ENCODE peak calls at places on chromosomes 6 and 20, in eight cellular contexts. T is endothelial cell of umbilical vein, N is GM23248, G is kidney, F is HCT116, V is PC-3, B is IMR-90, J is neuronal stem cell. S is an unnamed sample.

GRCh38 chr6:125858427-125859320 is 67.9 kb downstream of the NCOA7 start:
- DNase-seq in G (no peak), B (peak), T (peak), J (peak), V (peak), N (peak), F (peak), S (peak)

GRCh38 chr6:154791561-154792317 is 58.5 kb downstream of the SCAF8 start:
- DNase-seq in N (peak), F (no peak), G (no peak), J (no peak), V (peak), B (peak), T (peak), S (no peak)

GRCh38 chr20:30815577-30816181 is 441.8 kb upstream of the DEFB115 start:
- DNase-seq in F (no peak), T (no peak), N (no peak), B (no peak), J (no peak), V (no peak), G (peak), S (no peak)

GRCh38 chr6:21149460-21149859 is 444.1 kb upstream of the SOX4 start:
- DNase-seq in F (no peak), T (no peak), N (peak), J (no peak), B (peak), V (peak), G (no peak), S (peak)

GRCh38 chr20:24957326-24957996 is 8.4 kb downstream of the CST7 start:
- DNase-seq in V (no peak), B (no peak), F (no peak), G (no peak), T (no peak), N (no peak), J (no peak), S (no peak)

GRCh38 chr6:167576050-167576741 is 250.5 kb upstream of the AFDN start:
- DNase-seq in J (no peak), F (no peak), T (no peak), G (no peak), N (no peak), B (no peak), V (no peak), S (no peak)

GRCh38 chr6:109117346-109118035 is 22.2 kb downstream of the CEP57L1 start:
- DNase-seq in F (no peak), G (no peak), V (no peak), N (no peak), T (no peak), B (no peak), J (no peak), S (no peak)

GRCh38 chr20:63696311-63696627 is 183 bp upstream of the TNFRSF6B start:
- DNase-seq in N (peak), T (no peak), G (no peak), B (no peak), V (peak), J (no peak), F (peak), S (peak)

GRCh38 chr6:149225370-149225769 is 92.1 kb upstream of the TAB2 start:
- DNase-seq in J (no peak), G (no peak), N (no peak), V (no peak), F (no peak), B (no peak), T (no peak), S (no peak)

GRCh38 chr20:16111853-16112412 is 461.3 kb downstream of the KIF16B start:
- DNase-seq in V (no peak), N (no peak), J (no peak), G (no peak), B (no peak), F (no peak), T (no peak), S (no peak)

GRCh38 chr6:23081701-23082100 is 512.3 kb downstream of the HDGFL1 start:
- DNase-seq in V (no peak), G (no peak), J (no peak), B (no peak), F (no peak), N (peak), T (no peak), S (no peak)

GRCh38 chr20:25490656-25491445 is 83.4 kb downstream of the GINS1 start:
- DNase-seq in F (no peak), B (no peak), N (no peak), J (no peak), G (peak), V (no peak), T (no peak), S (no peak)

GRCh38 chr6:148195511-148195910 is 147.1 kb upstream of the SASH1 start:
- DNase-seq in B (no peak), G (no peak), T (no peak), F (no peak), J (no peak), V (no peak), N (no peak), S (no peak)

GRCh38 chr6:118562959-118563358 is 14.9 kb downstream of the PLN start:
- DNase-seq in G (no peak), N (peak), T (no peak), V (no peak), J (no peak), B (peak), F (no peak), S (peak)

GRCh38 chr6:82298012-82298411 is 50.5 kb upstream of the IBTK start:
- DNase-seq in T (no peak), J (no peak), V (peak), F (peak), N (peak), G (no peak), B (peak), S (peak)
- H3K9ac ChIP-seq in T (no peak), J (no peak), V (no peak), F (no peak), N (no peak), G (no peak), B (no peak), S (no peak)

DNA sequence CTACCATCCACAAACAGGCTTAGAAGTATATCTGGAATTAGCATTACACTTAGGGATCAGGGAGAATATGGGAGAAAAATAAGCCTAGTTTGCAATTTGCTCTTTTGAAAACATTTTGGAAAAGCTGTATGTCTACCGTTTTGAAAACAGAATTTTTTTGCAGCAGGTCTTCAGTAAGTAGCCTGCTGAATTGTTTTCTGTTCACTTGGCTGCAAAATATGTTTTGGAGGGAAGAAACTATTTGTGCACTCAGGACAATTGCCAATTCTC is 39.6 kb downstream of the ILRUN start:
- DNase-seq in J (no peak), F (no peak), N (peak), V (no peak), B (no peak), T (no peak), G (no peak), S (peak)
- H3K9ac ChIP-seq in J (no peak), F (peak), N (peak), V (peak), B (peak), T (peak), G (peak), S (peak)

GRCh38 chr6:134637847-134638438 is 312.0 kb downstream of the ALDH8A1 start:
- DNase-seq in J (no peak), B (no peak), T (no peak), V (no peak), N (no peak), G (no peak), F (no peak), S (no peak)

GRCh38 chr6:134642217-134642616 is 307.7 kb downstream of the ALDH8A1 start:
- DNase-seq in J (no peak), B (peak), G (no peak), T (no peak), V (no peak), F (no peak), N (no peak), S (no peak)

GRCh38 chr6:134640229-134640628 is 309.7 kb downstream of the ALDH8A1 start:
- DNase-seq in G (no peak), J (no peak), T (no peak), B (no peak), N (peak), V (no peak), F (no peak), S (no peak)

GRCh38 chr6:134642819-134643218 is 307.1 kb downstream of the ALDH8A1 start:
- DNase-seq in F (no peak), N (no peak), B (no peak), V (no peak), J (no peak), G (no peak), T (no peak), S (no peak)

GRCh38 chr6:134640975-134641429 is 308.9 kb downstream of the ALDH8A1 start:
- DNase-seq in B (peak), V (peak), N (peak), G (no peak), T (peak), F (peak), J (peak), S (peak)
- H3K9ac ChIP-seq in B (no peak), V (no peak), N (no peak), G (no peak), T (no peak), F (no peak), J (no peak), S (no peak)

GRCh38 chr20:51540585-51540984 is 1.9 kb downstream of the NFATC2 start:
- DNase-seq in T (no peak), N (no peak), B (no peak), G (no peak), F (no peak), V (no peak), J (no peak), S (no peak)

GRCh38 chr20:51542033-51542893 is at the start of gene NFATC2:
- DNase-seq in N (no peak), T (peak), F (no peak), B (no peak), J (no peak), G (peak), V (peak), S (no peak)

GRCh38 chr20:51545515-51545914 is 3.0 kb upstream of the NFATC2 start:
- DNase-seq in N (no peak), J (no peak), F (no peak), V (no peak), B (no peak), G (no peak), T (no peak), S (no peak)

GRCh38 chr20:51541189-51542032 is 1.1 kb downstream of the NFATC2 start:
- DNase-seq in F (no peak), V (no peak), J (no peak), T (peak), B (peak), G (peak), N (peak), S (peak)

GRCh38 chr20:51542894-51543788 is 622 bp upstream of the NFATC2 start:
- DNase-seq in F (no peak), B (no peak), N (no peak), T (no peak), J (no peak), V (no peak), G (peak), S (no peak)
- H3K9ac ChIP-seq in F (peak), B (no peak), N (no peak), T (peak), J (peak), V (peak), G (peak), S (peak)

GRCh38 chr6:135180458-135181332 is at the start of gene MYB:
- DNase-seq in V (peak), N (peak), G (peak), F (no peak), J (peak), T (peak), B (peak), S (peak)
- H3K9ac ChIP-seq in V (peak), N (peak), G (no peak), F (peak), J (peak), T (peak), B (peak), S (peak)

GRCh38 chr6:75206338-75207210 is 721 bp upstream of the COL12A1 start:
- DNase-seq in V (no peak), N (peak), B (no peak), J (peak), F (no peak), T (peak), G (peak), S (peak)

GRCh38 chr6:75207211-75207984 is 1.5 kb upstream of the COL12A1 start:
- DNase-seq in F (no peak), T (peak), J (peak), G (peak), N (peak), V (no peak), B (peak), S (peak)

GRCh38 chr6:75209432-75209723 is 3.5 kb upstream of the COL12A1 start:
- DNase-seq in J (no peak), T (no peak), G (no peak), F (no peak), B (no peak), N (no peak), V (no peak), S (no peak)

GRCh38 chr6:75210885-75211739 is 5.3 kb upstream of the COL12A1 start:
- DNase-seq in B (peak), J (peak), N (peak), V (peak), T (peak), F (no peak), G (no peak), S (peak)

GRCh38 chr6:75208564-75209431 is 2.9 kb upstream of the COL12A1 start:
- DNase-seq in J (peak), T (peak), V (peak), G (peak), B (peak), N (peak), F (peak), S (peak)
- H3K9ac ChIP-seq in J (no peak), T (no peak), V (no peak), G (no peak), B (peak), N (peak), F (no peak), S (peak)

GRCh38 chr6:127212376-127212775 is 54.3 kb upstream of the RNF146 start:
- DNase-seq in F (no peak), G (no peak), V (no peak), B (no peak), J (no peak), N (no peak), T (no peak), S (no peak)
- H3K9ac ChIP-seq in F (no peak), G (no peak), V (no peak), B (no peak), J (no peak), N (no peak), T (no peak), S (no peak)

GRCh38 chr20:35172434-35172806 is 548 bp downstream of the PROCR start:
- DNase-seq in J (no peak), B (no peak), G (no peak), N (peak), F (no peak), T (no peak), V (no peak), S (no peak)
- H3K9ac ChIP-seq in J (no peak), B (peak), G (peak), N (peak), F (peak), T (peak), V (peak), S (peak)

GRCh38 chr20:58651823-58652605 is 931 bp downstream of the STX16 start:
- DNase-seq in V (peak), J (peak), G (peak), B (peak), N (peak), F (no peak), T (peak), S (peak)

GRCh38 chr20:58649288-58650180 is 1.5 kb upstream of the STX16 start:
- DNase-seq in G (peak), F (no peak), V (no peak), T (no peak), B (no peak), J (peak), N (no peak), S (no peak)

GRCh38 chr20:58651548-58651822 is 402 bp downstream of the STX16 start:
- DNase-seq in B (peak), V (no peak), F (no peak), J (peak), N (no peak), G (no peak), T (peak), S (no peak)

GRCh38 chr20:58650776-58651547 is at the start of gene STX16:
- DNase-seq in G (peak), F (peak), N (peak), J (peak), B (peak), T (peak), V (peak), S (peak)

GRCh38 chr20:58650181-58650775 is 805 bp upstream of the STX16 start:
- DNase-seq in B (no peak), J (peak), G (no peak), V (no peak), N (peak), T (no peak), F (no peak), S (no peak)
- H3K9ac ChIP-seq in B (peak), J (peak), G (peak), V (peak), N (peak), T (peak), F (peak), S (peak)

GRCh38 chr20:32451682-32452461 is 93.7 kb downstream of the ASXL1 start:
- DNase-seq in B (no peak), F (no peak), N (no peak), V (no peak), J (no peak), G (peak), T (no peak), S (no peak)

GRCh38 chr20:32452776-32453466 is 94.8 kb downstream of the ASXL1 start:
- DNase-seq in T (no peak), F (no peak), N (no peak), J (no peak), V (no peak), B (no peak), G (peak), S (no peak)

GRCh38 chr20:32455171-32455900 is 97.2 kb downstream of the ASXL1 start:
- DNase-seq in B (no peak), G (peak), F (no peak), T (no peak), J (no peak), V (no peak), N (no peak), S (no peak)

GRCh38 chr20:32454164-32455145 is 96.3 kb downstream of the ASXL1 start:
- DNase-seq in J (no peak), V (no peak), T (no peak), G (peak), B (no peak), F (no peak), N (no peak), S (no peak)

DNA sequence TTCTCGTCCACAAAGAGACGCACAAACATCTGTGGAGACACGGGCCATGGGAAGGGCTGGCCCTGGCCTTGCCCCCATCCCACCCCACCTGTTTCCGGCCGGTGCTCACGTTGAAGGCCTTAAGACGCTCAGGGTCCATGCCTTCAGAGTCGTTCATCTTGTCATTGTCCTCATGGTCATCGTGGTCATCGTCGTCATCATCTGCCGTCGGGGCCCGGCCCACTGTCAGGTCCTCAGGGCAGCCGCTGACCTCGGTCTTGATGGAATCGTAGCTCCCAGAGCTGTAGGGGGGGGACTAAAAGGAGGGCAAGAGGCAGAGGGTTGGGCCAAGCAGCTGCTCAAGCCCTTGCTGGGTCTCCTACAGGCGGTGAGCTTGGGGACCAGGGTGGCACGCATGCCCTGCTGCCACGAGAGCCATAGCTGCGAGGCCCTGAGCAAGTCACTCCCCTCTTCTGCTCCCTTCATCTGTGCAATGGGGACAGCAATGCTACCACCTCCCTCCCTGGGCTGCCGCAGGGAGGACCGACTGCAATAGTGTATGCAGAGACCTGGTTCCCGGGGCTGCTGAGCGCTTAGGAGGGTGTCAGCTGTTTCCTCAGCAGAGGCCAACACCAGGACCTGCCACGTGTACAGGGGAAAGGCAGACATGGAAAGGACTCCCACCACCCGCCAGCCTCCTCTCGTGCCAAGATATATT is 95.5 kb downstream of the ASXL1 start:
- DNase-seq in G (peak), B (no peak), T (no peak), V (no peak), J (no peak), F (no peak), N (no peak), S (no peak)
- H3K9ac ChIP-seq in G (no peak), B (no peak), T (no peak), V (no peak), J (no peak), F (no peak), N (no peak), S (no peak)

S was measured in astrocyte.